ENCODE peak calls at places on chromosomes 6 and 20, in nine cellular contexts. K is brain microvascular endothelial cell; M is heart left ventricle; N is astrocyte of the spinal cord; G is A549; U is stomach; I is hepatocyte; C is HFF-Myc; E is CD8-positive, alpha-beta T cell. S is an unnamed sample.

GRCh38 chr6:169426611-169427010 is 173.0 kb upstream of the THBS2 start:
- DNase-seq in G (no peak), U (no peak), N (no peak), E (no peak), M (no peak), K (no peak), I (no peak), C (no peak), S (no peak)

GRCh38 chr6:169371344-169372144 is 117.9 kb upstream of the THBS2 start:
- DNase-seq in E (no peak), C (peak; percentile 16), U (no peak), G (peak; percentile 46), I (peak; percentile 34), K (no peak), N (no peak), M (no peak), S (no peak)

GRCh38 chr6:28589952-28590340 is 64.3 kb downstream of the GPX5 start:
- DNase-seq in K (no peak), G (no peak), C (no peak), M (peak; percentile 24), U (no peak), I (peak; percentile 8), E (no peak), N (no peak), S (no peak)

GRCh38 chr20:37253087-37253486 is 8.5 kb downstream of the GHRH start:
- DNase-seq in C (no peak), G (no peak), I (no peak), M (no peak), E (no peak), N (no peak), K (no peak), U (no peak), S (no peak)

GRCh38 chr6:136607932-136608772 is 57.9 kb upstream of the MAP7 start:
- DNase-seq in K (peak; percentile 81), M (peak; percentile 56), I (peak; percentile 67), N (peak; percentile 64), C (no peak), U (peak; percentile 83), E (peak; percentile 81), G (peak; percentile 70), S (no peak)

GRCh38 chr6:153123801-153124200 is 7.3 kb downstream of the RGS17 start:
- DNase-seq in U (no peak), M (no peak), N (no peak), K (no peak), I (no peak), E (no peak), G (no peak), C (no peak), S (no peak)

GRCh38 chr6:134464690-134465411 is 146.9 kb upstream of the SGK1 start:
- DNase-seq in G (peak; percentile 76), M (no peak), I (no peak), N (peak; percentile 90), C (peak; percentile 14), K (peak; percentile 89), E (no peak), U (no peak), S (peak; percentile 91)

GRCh38 chr20:24668384-24668702 is 198.9 kb downstream of the SYNDIG1 start:
- DNase-seq in C (no peak), U (no peak), I (no peak), M (no peak), N (no peak), K (no peak), G (no peak), E (no peak), S (no peak)

GRCh38 chr6:14772188-14772587 is 473.7 kb upstream of the JARID2 start:
- DNase-seq in N (no peak), M (no peak), E (no peak), C (no peak), K (no peak), U (no peak), G (peak; percentile 20), I (no peak), S (no peak)

GRCh38 chr20:47577271-47577670 is 75.6 kb downstream of the NCOA3 start:
- DNase-seq in C (no peak), K (no peak), G (no peak), U (no peak), M (no peak), E (no peak), N (no peak), I (no peak), S (no peak)

GRCh38 chr6:107274288-107274687 is 159.0 kb upstream of the BEND3 start:
- DNase-seq in N (no peak), E (no peak), M (no peak), I (no peak), K (no peak), C (no peak), U (no peak), G (peak; percentile 5), S (no peak)
- TF ChIP-seq CTCF in N (no peak), E (no peak), M (no peak), I (no peak), K (no peak), C (no peak), U (no peak), G (no peak), S (no peak)

GRCh38 chr6:90483956-90484355 is 102.9 kb downstream of the MAP3K7 start:
- DNase-seq in U (no peak), M (no peak), C (no peak), E (no peak), G (no peak), K (no peak), N (no peak), I (no peak), S (no peak)
- H3K4me3 ChIP-seq in U (no peak overlapping the region), M (no peak overlapping the region), C (no peak overlapping the region), E (no peak overlapping the region), G (no peak overlapping the region), K (no peak overlapping the region), N (no peak overlapping the region), I (no peak overlapping the region), S (no peak overlapping the region)

GRCh38 chr20:34311118-34312023 is 8.2 kb upstream of the AHCY start:
- DNase-seq in N (no peak), M (peak; percentile 35), C (no peak), E (no peak), G (peak; percentile 78), K (no peak), I (peak; percentile 86), U (peak; percentile 72), S (no peak)
- TF ChIP-seq CTCF in N (peak; percentile 23), M (no peak), C (no peak), E (no peak), G (peak; percentile 31), K (peak; percentile 36), I (peak; percentile 25), U (no peak), S (peak; percentile 30)

DNA sequence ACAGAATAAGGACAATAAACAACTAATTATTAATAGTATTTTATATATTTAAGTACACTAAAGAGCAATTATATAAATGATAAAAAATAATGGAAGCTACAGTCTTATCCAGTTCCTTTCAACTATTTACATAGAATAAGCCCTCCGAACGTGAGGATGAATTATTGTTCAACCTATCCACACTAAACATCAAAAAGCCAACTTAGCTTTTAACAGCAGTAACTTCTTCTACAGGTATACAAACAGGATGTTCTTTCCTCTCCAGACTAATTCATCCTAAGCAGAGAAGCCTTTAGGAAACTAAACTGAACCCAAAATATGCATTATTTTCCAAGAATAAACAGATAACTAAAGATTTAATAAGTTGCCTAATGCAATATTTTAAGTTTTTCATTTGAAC is 2.3 kb downstream of the FKBP5 start:
- DNase-seq in M (no peak), C (no peak), E (no peak), K (no peak), I (no peak), G (no peak), U (no peak), N (no peak), S (no peak)
- H3K4me3 ChIP-seq in M (peak overlapping the region; percentile 83), C (peak overlapping the region; percentile 85), E (peak overlapping the region; percentile 85), K (peak overlapping the region; percentile 93), I (peak overlapping the region; percentile 93), G (no peak overlapping the region), U (peak overlapping the region; percentile 70), N (peak overlapping the region; percentile 73), S (peak overlapping the region; percentile 61)

GRCh38 chr6:157861814-157862213 is 38.8 kb downstream of the SNX9 start:
- DNase-seq in C (no peak), M (no peak), K (peak; percentile 53), G (peak; percentile 11), U (no peak), I (no peak), E (no peak), N (peak; percentile 33), S (no peak)
- TF ChIP-seq CTCF in C (no peak), M (no peak), K (no peak), G (no peak), U (no peak), I (no peak), E (no peak), N (no peak), S (no peak)